ENCODE peak calls at places on chromosome 1, in six cellular contexts. U is kidney epithelial cell, W is GM23338, Z is heart right ventricle, G is heart left ventricle, H is body of pancreas. A is an unnamed sample.

GRCh38 chr1:63317007-63317813 is 5.2 kb upstream of the FOXD3 start:
- DNase-seq in U (no peak), W (peak; percentile 98), Z (no peak), G (no peak), H (peak; percentile 78), A (peak; percentile 42)

GRCh38 chr1:26378088-26378878 is 5.7 kb upstream of the ZNF683 start:
- DNase-seq in U (peak; percentile 77), W (no peak), Z (no peak), G (no peak), H (no peak), A (peak; percentile 96)

GRCh38 chr1:198465201-198466144 is 75.0 kb downstream of the ATP6V1G3 start:
- DNase-seq in U (no peak), W (peak; percentile 78), Z (peak; percentile 5), G (no peak), H (no peak), A (peak; percentile 75)

GRCh38 chr1:2918441-2918840 is 102.8 kb upstream of the ACTRT2 start:
- DNase-seq in U (no peak), W (no peak), Z (no peak), G (no peak), H (no peak), A (no peak)

GRCh38 chr1:59730302-59730701 is 84.4 kb upstream of the HOOK1 start:
- DNase-seq in U (peak; percentile 51), W (no peak), Z (no peak), G (no peak), H (no peak), A (peak; percentile 84)

GRCh38 chr1:55275151-55275748 is 60.1 kb upstream of the USP24 start:
- DNase-seq in U (no peak), W (peak; percentile 48), Z (no peak), G (no peak), H (no peak), A (peak; percentile 29)

GRCh38 chr1:20058531-20058930 is 11.5 kb upstream of the PLA2G5 start:
- DNase-seq in U (peak; percentile 63), W (no peak), Z (no peak), G (no peak), H (no peak), A (peak; percentile 82)

GRCh38 chr1:109802901-109803561 is 39.3 kb upstream of the EPS8L3 start:
- DNase-seq in U (no peak), W (no peak), Z (no peak), G (no peak), H (no peak), A (no peak)

GRCh38 chr1:160418483-160418882 is 18.1 kb downstream of the VANGL2 start:
- DNase-seq in U (no peak), W (no peak), Z (no peak), G (no peak), H (no peak), A (no peak)

GRCh38 chr1:242025681-242026080 is 26.8 kb upstream of the MAP1LC3C start:
- DNase-seq in U (no peak), W (no peak), Z (no peak), G (peak; percentile 9), H (no peak), A (no peak)

GRCh38 chr1:9166289-9167235 is 37.7 kb upstream of the GPR157 start:
- DNase-seq in U (peak; percentile 69), W (no peak), Z (no peak), G (no peak), H (no peak), A (peak; percentile 94)

GRCh38 chr1:210582186-210582981 is 253.7 kb downstream of the HHAT start:
- DNase-seq in U (no peak), W (no peak), Z (no peak), G (no peak), H (no peak), A (no peak)

GRCh38 chr1:29698626-29699025 is 462.3 kb downstream of the PTPRU start:
- DNase-seq in U (no peak), W (no peak), Z (no peak), G (no peak), H (no peak), A (no peak)

GRCh38 chr1:43979528-43980254 is 681 bp downstream of the B4GALT2 start:
- DNase-seq in U (no peak), W (peak; percentile 59), Z (peak; percentile 46), G (peak; percentile 57), H (peak; percentile 71), A (peak; percentile 40)

GRCh38 chr1:154784924-154785531 is 85.1 kb downstream of the KCNN3 start:
- DNase-seq in U (no peak), W (peak; percentile 19), Z (peak; percentile 17), G (no peak), H (peak; percentile 17), A (no peak)

GRCh38 chr1:16013220-16013907 is 4.5 kb downstream of the HSPB7 start:
- DNase-seq in U (peak; percentile 32), W (peak; percentile 90), Z (peak; percentile 81), G (peak; percentile 86), H (peak; percentile 56), A (peak; percentile 74)

GRCh38 chr1:186838380-186839076 is 9.8 kb downstream of the PLA2G4A start:
- DNase-seq in U (no peak), W (no peak), Z (no peak), G (no peak), H (no peak), A (no peak)

GRCh38 chr1:2555634-2556276 is 416 bp upstream of the TNFRSF14 start:
- DNase-seq in U (no peak), W (no peak), Z (peak; percentile 82), G (peak; percentile 85), H (peak; percentile 51), A (no peak)

GRCh38 chr1:41500378-41500777 is 15.9 kb upstream of the EDN2 start:
- DNase-seq in U (no peak), W (no peak), Z (no peak), G (no peak), H (peak; percentile 92), A (no peak)

GRCh38 chr1:150895618-150896017 is 8.7 kb downstream of the CTXND2 start:
- DNase-seq in U (no peak), W (no peak), Z (no peak), G (no peak), H (no peak), A (no peak)

GRCh38 chr1:115829023-115829674 is 11.8 kb downstream of the NHLH2 start:
- DNase-seq in U (peak; percentile 62), W (peak; percentile 14), Z (peak; percentile 17), G (no peak), H (no peak), A (peak; percentile 65)

GRCh38 chr1:219871427-219872057 is 56.8 kb downstream of the SLC30A10 start:
- DNase-seq in U (no peak), W (no peak), Z (no peak), G (no peak), H (no peak), A (no peak)

GRCh38 chr1:228845101-228845500 is 109.8 kb downstream of the RHOU start:
- DNase-seq in U (no peak), W (no peak), Z (no peak), G (no peak), H (no peak), A (no peak)

DNA sequence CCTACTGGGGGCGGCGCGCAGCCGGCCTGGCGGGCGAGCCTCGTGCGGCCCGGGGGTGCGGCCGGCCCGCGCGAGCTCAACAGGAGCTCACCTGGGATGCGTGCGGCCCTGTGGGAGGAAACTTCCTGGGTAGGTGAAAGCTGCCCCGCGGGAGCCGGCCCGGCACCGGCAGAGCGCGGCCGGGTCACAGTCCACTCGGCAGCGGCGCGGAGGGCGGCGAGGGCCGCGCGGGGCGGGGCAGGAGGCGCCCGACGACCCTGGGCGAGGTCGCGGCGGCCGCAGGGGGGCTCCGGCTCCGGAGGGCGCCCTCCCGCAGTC is 377 bp downstream of the EPS15 start:
- DNase-seq in U (no peak), W (no peak), Z (no peak), G (peak; percentile 51), H (peak; percentile 67), A (no peak)
- H3K4me3 ChIP-seq in U (peak overlapping the region; percentile 57), W (peak overlapping the region; percentile 85), Z (peak overlapping the region; percentile 98), G (peak overlapping the region; percentile 91), H (peak overlapping the region; percentile 58), A (peak overlapping the region; percentile 76)

GRCh38 chr1:204763773-204764427 is 78.4 kb upstream of the LRRN2 start:
- DNase-seq in U (peak; percentile 59), W (peak; percentile 94), Z (peak; percentile 38), G (peak; percentile 55), H (peak; percentile 85), A (peak; percentile 48)
- TF ChIP-seq CTCF in U (peak; percentile 99), W (peak; percentile 85), Z (peak; percentile 65), G (peak; percentile 88), H (peak; percentile 88), A (peak; percentile 66)

GRCh38 chr1:27772932-27773731 is at the start of gene STX12:
- DNase-seq in U (peak; percentile 99), W (peak; percentile 99), Z (peak; percentile 99), G (peak; percentile 98), H (peak; percentile 98), A (peak; percentile 100)

GRCh38 chr1:27773732-27774445 is 870 bp downstream of the STX12 start:
- DNase-seq in U (no peak), W (no peak), Z (no peak), G (no peak), H (no peak), A (peak; percentile 45)

GRCh38 chr1:27772071-27772470 is 948 bp upstream of the STX12 start:
- DNase-seq in U (no peak), W (peak; percentile 24), Z (no peak), G (no peak), H (no peak), A (peak; percentile 7)

GRCh38 chr1:27772581-27772931 is 463 bp upstream of the STX12 start:
- DNase-seq in U (no peak), W (no peak), Z (no peak), G (no peak), H (no peak), A (no peak)

GRCh38 chr1:27770293-27770830 is 2.7 kb upstream of the STX12 start:
- DNase-seq in U (no peak), W (no peak), Z (no peak), G (no peak), H (no peak), A (no peak)
- H3K4me3 ChIP-seq in U (no peak overlapping the region), W (no peak overlapping the region), Z (no peak overlapping the region), G (no peak overlapping the region), H (no peak overlapping the region), A (no peak overlapping the region)

GRCh38 chr1:212452323-212453155 is 19.8 kb downstream of the NENF start:
- DNase-seq in U (no peak), W (no peak), Z (peak; percentile 82), G (peak; percentile 75), H (no peak), A (peak; percentile 78)

GRCh38 chr1:212447478-212447877 is 14.8 kb downstream of the NENF start:
- DNase-seq in U (no peak), W (no peak), Z (no peak), G (no peak), H (no peak), A (no peak)

GRCh38 chr1:212453156-212453857 is 20.6 kb downstream of the NENF start:
- DNase-seq in U (no peak), W (no peak), Z (no peak), G (no peak), H (no peak), A (no peak)

GRCh38 chr1:212451416-212452322 is 18.9 kb downstream of the NENF start:
- DNase-seq in U (no peak), W (no peak), Z (no peak), G (no peak), H (no peak), A (no peak)

DNA sequence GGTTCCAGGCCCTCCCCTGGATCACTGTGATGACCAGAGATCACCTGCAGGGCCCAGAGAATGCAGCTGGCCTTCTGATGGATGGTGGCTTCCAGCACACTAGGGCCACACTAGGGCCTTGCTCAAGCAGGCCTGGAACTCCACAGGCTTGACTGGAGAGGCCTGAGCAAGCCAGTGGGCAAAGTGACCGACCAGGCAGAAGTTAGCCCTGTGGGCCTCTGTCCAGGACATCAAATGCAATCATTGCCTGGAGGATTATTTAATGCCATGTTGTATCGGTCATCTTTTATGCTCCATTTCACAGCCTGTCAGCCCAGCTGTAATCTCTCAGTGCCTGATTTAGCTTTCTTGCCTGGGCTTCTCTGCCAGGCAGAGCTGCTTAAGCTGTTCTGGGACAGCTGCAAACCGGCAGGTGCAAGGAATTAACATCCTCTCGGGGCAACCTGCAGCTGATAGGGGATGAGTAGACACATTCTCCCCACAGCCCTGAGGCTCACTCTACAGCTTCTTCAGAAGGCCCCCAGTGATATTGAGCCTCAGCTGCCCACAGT is 17.7 kb downstream of the NENF start:
- DNase-seq in U (no peak), W (no peak), Z (peak; percentile 54), G (peak; percentile 55), H (no peak), A (no peak)
- TF ChIP-seq CTCF in U (no peak), W (no peak), Z (no peak), G (no peak), H (no peak), A (no peak)

A was measured in astrocyte of the spinal cord.